ENCODE peak calls at places on chromosome 22, in four cellular contexts. N is cardiac fibroblast, Q is fibroblast of mammary gland, L is MM.1S. V is an unnamed sample.

GRCh38 chr22:32920032-32920628 is 118.6 kb downstream of the TIMP3 start:
- DNase-seq in L (no peak), N (peak), Q (peak), V (no peak)

GRCh38 chr22:29245626-29246385 is 22.0 kb downstream of the RHBDD3 start:
- DNase-seq in L (peak), N (peak), Q (peak), V (peak)

GRCh38 chr22:49961601-49962011 is 1.0 kb downstream of the PIM3 start:
- DNase-seq in L (no peak), N (peak), Q (no peak), V (no peak)

GRCh38 chr22:47437110-47437509 is 674.7 kb downstream of the TBC1D22A start:
- DNase-seq in Q (no peak), L (no peak), N (no peak), V (no peak)

GRCh38 chr22:41237707-41238569 is 2.8 kb downstream of the CHADL start:
- DNase-seq in Q (peak), L (peak), N (peak), V (no peak)

GRCh38 chr22:24994070-24994763 is 41.7 kb downstream of the KIAA1671 start:
- DNase-seq in L (no peak), Q (peak), N (peak), V (no peak)

GRCh38 chr22:46084943-46085830 is 65.1 kb upstream of the PPARA start:
- DNase-seq in N (peak), Q (peak), L (no peak), V (peak)

GRCh38 chr22:48654492-48654891 is 1173.2 kb downstream of the BRD1 start:
- DNase-seq in L (no peak), N (no peak), Q (no peak), V (no peak)

GRCh38 chr22:43260818-43261217 is 73.9 kb upstream of the TTLL12 start:
- DNase-seq in N (no peak), L (no peak), Q (no peak), V (no peak)

GRCh38 chr22:18083406-18083805 is 5.6 kb downstream of the PEX26 start:
- DNase-seq in L (no peak), N (no peak), Q (no peak), V (no peak)

GRCh38 chr22:18081416-18081815 is 3.6 kb downstream of the PEX26 start:
- DNase-seq in Q (no peak), L (no peak), N (no peak), V (no peak)

GRCh38 chr22:18079706-18080230 is 2.0 kb downstream of the PEX26 start:
- DNase-seq in L (no peak), N (no peak), Q (no peak), V (no peak)

GRCh38 chr22:18085188-18085587 is 7.4 kb downstream of the PEX26 start:
- DNase-seq in N (peak), L (no peak), Q (peak), V (no peak)

GRCh38 chr22:18082467-18082866 is 4.7 kb downstream of the PEX26 start:
- DNase-seq in N (no peak), L (no peak), Q (no peak), V (no peak)
- H3K4me3 ChIP-seq in N (no peak), L (no peak), Q (no peak), V (no peak)

GRCh38 chr22:30695871-30696655 is 1.4 kb downstream of the OSBP2 start:
- DNase-seq in L (no peak), N (no peak), Q (no peak), V (no peak)

GRCh38 chr22:30695351-30695762 is 683 bp downstream of the OSBP2 start:
- DNase-seq in N (no peak), L (no peak), Q (no peak), V (no peak)

GRCh38 chr22:30694171-30694637 is 470 bp upstream of the OSBP2 start:
- DNase-seq in Q (peak), N (no peak), L (peak), V (no peak)

GRCh38 chr22:30697975-30698374 is 3.3 kb downstream of the OSBP2 start:
- DNase-seq in N (no peak), L (no peak), Q (no peak), V (no peak)

GRCh38 chr22:30694638-30695350 is at the start of gene OSBP2:
- DNase-seq in N (no peak), Q (no peak), L (peak), V (no peak)
- TF ChIP-seq CTCF in N (no peak), Q (no peak), L (no peak), V (no peak)

DNA sequence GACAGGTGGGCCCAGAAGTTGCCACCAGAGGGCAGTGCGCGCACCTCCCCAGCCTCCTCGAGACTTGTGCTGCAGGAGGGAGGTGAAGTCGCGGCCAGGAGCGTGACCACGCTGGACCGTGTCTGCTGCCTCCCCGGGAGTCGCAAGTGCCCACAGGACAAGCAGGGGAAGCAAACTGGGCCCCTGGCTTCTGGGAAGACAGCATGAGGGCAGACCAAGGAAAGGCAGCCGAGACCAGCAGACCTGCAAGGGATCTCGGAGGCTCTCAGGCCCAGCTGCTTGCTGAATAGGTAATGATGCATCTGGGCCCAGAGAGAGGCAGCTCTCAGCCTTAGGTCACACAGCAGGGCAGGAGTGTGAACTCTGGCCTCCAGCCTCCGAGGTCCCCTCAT is 17.0 kb upstream of the IL2RB start:
- DNase-seq in N (peak), L (peak), Q (peak), V (peak)
- H3K4me3 ChIP-seq in N (no peak), L (peak), Q (no peak), V (no peak)

DNA sequence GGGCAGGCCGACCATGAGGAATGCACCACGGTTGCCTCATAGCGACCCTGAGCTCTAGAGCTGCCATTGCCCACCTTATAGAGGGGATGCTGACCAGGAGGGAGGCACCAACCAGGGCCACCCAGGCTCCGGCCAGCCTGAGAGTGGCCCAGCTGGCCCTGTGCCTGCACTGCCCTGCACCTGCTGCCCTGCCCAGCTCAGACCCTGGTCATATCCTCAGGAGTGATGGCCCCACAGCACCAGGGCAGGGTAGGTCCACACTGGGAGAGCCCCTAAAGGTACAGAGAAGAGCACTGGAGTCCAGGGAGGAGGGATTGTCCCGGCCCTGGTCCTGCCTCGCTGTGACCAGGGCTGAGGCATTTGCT is 127.8 kb downstream of the MED15 start:
- DNase-seq in Q (no peak), N (no peak), L (no peak), V (no peak)
- TF ChIP-seq CTCF in Q (no peak), N (no peak), L (no peak), V (no peak)

V was measured in astrocyte of the cerebellum.